ENCODE peak calls at places on chromosomes 3 and 15, in nine cellular contexts. P, Q, U, V, D, A, E, M and W are unnamed samples.

GRCh38 chr15:35936284-35936683 is 390.3 kb upstream of the DPH6 start:
- DNase-seq in P (no peak), Q (no peak), U (no peak), V (no peak), D (no peak), A (no peak), E (no peak), M (no peak), W (no peak)

GRCh38 chr3:4986611-4987373 is 7.6 kb downstream of the BHLHE40 start:
- DNase-seq in P (peak; percentile 68), Q (peak; percentile 98), U (peak; percentile 37), V (no peak), D (peak; percentile 90), A (peak; percentile 89), E (peak; percentile 88), M (peak; percentile 86), W (peak; percentile 95)

GRCh38 chr3:110530902-110531301 is 540.7 kb upstream of the NECTIN3 start:
- DNase-seq in P (no peak), Q (no peak), U (no peak), V (no peak), D (no peak), A (no peak), E (no peak), M (no peak), W (no peak)

GRCh38 chr3:101867521-101867920 is 18.2 kb downstream of the NFKBIZ start:
- DNase-seq in P (no peak), Q (peak; percentile 35), U (no peak), V (no peak), D (no peak), A (no peak), E (no peak), M (no peak), W (no peak)

GRCh38 chr3:128242818-128243601 is 89.7 kb downstream of the EEFSEC start:
- DNase-seq in P (no peak), Q (no peak), U (no peak), V (no peak), D (no peak), A (no peak), E (no peak), M (no peak), W (no peak)

GRCh38 chr3:58591496-58592133 is 14.4 kb upstream of the FAM107A start:
- DNase-seq in P (no peak), Q (no peak), U (no peak), V (no peak), D (no peak), A (no peak), E (no peak), M (no peak), W (no peak)

GRCh38 chr3:133761605-133762484 is 15.7 kb downstream of the TF start:
- DNase-seq in P (no peak), Q (no peak), U (no peak), V (no peak), D (no peak), A (no peak), E (no peak), M (no peak), W (no peak)

GRCh38 chr15:84736375-84736774 is 12.0 kb upstream of the ZNF592 start:
- DNase-seq in P (no peak), Q (no peak), U (peak; percentile 61), V (no peak), D (no peak), A (no peak), E (no peak), M (no peak), W (no peak)

GRCh38 chr3:29083607-29084120 is 197.2 kb upstream of the RBMS3 start:
- DNase-seq in P (no peak), Q (peak; percentile 7), U (no peak), V (no peak), D (no peak), A (no peak), E (no peak), M (no peak), W (no peak)

GRCh38 chr3:72746412-72747411 is 101.5 kb downstream of the SHQ1 start:
- DNase-seq in P (no peak), Q (peak; percentile 30), U (no peak), V (no peak), D (no peak), A (no peak), E (no peak), M (no peak), W (no peak)

GRCh38 chr3:27078246-27078913 is 290.8 kb downstream of the NEK10 start:
- DNase-seq in P (no peak), Q (no peak), U (no peak), V (no peak), D (no peak), A (no peak), E (no peak), M (no peak), W (no peak)

GRCh38 chr3:170809975-170810357 is 60.0 kb downstream of the RPL22L1 start:
- DNase-seq in P (no peak), Q (peak; percentile 49), U (no peak), V (no peak), D (no peak), A (no peak), E (no peak), M (no peak), W (no peak)

GRCh38 chr15:52020253-52021085 is 1.4 kb downstream of the MAPK6 start:
- DNase-seq in P (no peak), Q (no peak), U (no peak), V (no peak), D (no peak), A (no peak), E (no peak), M (no peak), W (no peak)

GRCh38 chr3:56783644-56784451 is 17.9 kb downstream of the ARHGEF3 start:
- DNase-seq in P (no peak), Q (peak; percentile 36), U (peak; percentile 51), V (no peak), D (no peak), A (no peak), E (peak; percentile 22), M (peak; percentile 77), W (peak; percentile 89)

GRCh38 chr3:18740631-18741583 is 315.8 kb upstream of the SATB1 start:
- DNase-seq in P (no peak), Q (no peak), U (peak; percentile 59), V (no peak), D (no peak), A (no peak), E (no peak), M (peak; percentile 79), W (peak; percentile 70)

GRCh38 chr15:76267077-76267476 is 44.2 kb downstream of the ETFA start:
- DNase-seq in P (no peak), Q (peak; percentile 11), U (no peak), V (no peak), D (no peak), A (no peak), E (no peak), M (no peak), W (no peak)

GRCh38 chr15:74197176-74197965 is 5.2 kb downstream of the STRA6 start:
- DNase-seq in P (no peak), Q (no peak), U (no peak), V (no peak), D (no peak), A (no peak), E (no peak), M (no peak), W (no peak)

GRCh38 chr3:187694801-187695200 is 7.6 kb downstream of the RTP2 start:
- DNase-seq in P (no peak), Q (peak; percentile 21), U (no peak), V (no peak), D (no peak), A (no peak), E (no peak), M (no peak), W (no peak)

GRCh38 chr15:98648654-98649537 is 557 bp downstream of the IGF1R start:
- DNase-seq in P (no peak), Q (peak; percentile 50), U (no peak), V (no peak), D (peak; percentile 39), A (peak; percentile 65), E (no peak), M (peak; percentile 23), W (no peak)

GRCh38 chr3:10262027-10262426 is 13.8 kb downstream of the TATDN2 start:
- DNase-seq in P (no peak), Q (no peak), U (no peak), V (no peak), D (no peak), A (no peak), E (no peak), M (no peak), W (no peak)

GRCh38 chr3:11832964-11833621 is 13.6 kb downstream of the TAMM41 start:
- DNase-seq in P (peak; percentile 25), Q (peak; percentile 52), U (no peak), V (no peak), D (no peak), A (no peak), E (no peak), M (no peak), W (no peak)

GRCh38 chr15:60914360-60914759 is 314.7 kb downstream of the RORA start:
- DNase-seq in P (no peak), Q (no peak), U (no peak), V (no peak), D (no peak), A (no peak), E (no peak), M (no peak), W (no peak)

GRCh38 chr3:71087109-71088018 is 496.2 kb downstream of the FOXP1 start:
- DNase-seq in P (no peak), Q (peak; percentile 34), U (no peak), V (no peak), D (no peak), A (no peak), E (no peak), M (peak; percentile 61), W (no peak)

GRCh38 chr3:46405301-46406079 is 1.4 kb downstream of the CCR5AS start:
- DNase-seq in P (no peak), Q (no peak), U (no peak), V (no peak), D (no peak), A (no peak), E (no peak), M (no peak), W (peak; percentile 78)

GRCh38 chr15:89630260-89630659 is 25.0 kb downstream of the KIF7 start:
- DNase-seq in P (no peak), Q (no peak), U (no peak), V (no peak), D (no peak), A (no peak), E (no peak), M (no peak), W (no peak)

GRCh38 chr3:194382892-194383223 is 13.3 kb upstream of the LRRC15 start:
- DNase-seq in P (no peak), Q (no peak), U (no peak), V (no peak), D (no peak), A (no peak), E (no peak), M (no peak), W (no peak)

GRCh38 chr15:75156306-75157215 is 45.1 kb upstream of the C15orf39 start:
- DNase-seq in P (no peak), Q (no peak), U (no peak), V (no peak), D (no peak), A (no peak), E (no peak), M (no peak), W (no peak)

GRCh38 chr3:50351318-50351687 is 641 bp downstream of the CYB561D2 start:
- DNase-seq in P (no peak), Q (no peak), U (no peak), V (no peak), D (no peak), A (no peak), E (no peak), M (no peak), W (no peak)

GRCh38 chr3:16280671-16281070 is 15.7 kb downstream of the OXNAD1 start:
- DNase-seq in P (no peak), Q (no peak), U (no peak), V (no peak), D (no peak), A (no peak), E (no peak), M (no peak), W (no peak)

GRCh38 chr3:29594261-29594660 is 313.4 kb downstream of the RBMS3 start:
- DNase-seq in P (no peak), Q (no peak), U (no peak), V (no peak), D (no peak), A (no peak), E (no peak), M (no peak), W (no peak)

GRCh38 chr3:169596126-169596525 is 67.4 kb downstream of the MECOM start:
- DNase-seq in P (no peak), Q (no peak), U (no peak), V (no peak), D (no peak), A (no peak), E (no peak), M (no peak), W (no peak)